ENCODE peak calls at places on chromosomes 13 and 19, in six cellular contexts. S, Y, W, K, X and D are unnamed samples. For H3K4me1, the result is how much of the 10 kb centered on the place peaks cover.

GRCh38 chr19:44618640-44619357 is 5.4 kb downstream of the IGSF23 start:
- DNase-seq in S (no peak), Y (no peak), W (no peak), K (no peak), X (no peak), D (no peak)

GRCh38 chr13:26806891-26807290 is 46.3 kb upstream of the GPR12 start:
- DNase-seq in S (no peak), Y (no peak), W (no peak), K (no peak), X (no peak), D (no peak)

GRCh38 chr13:64154514-64154913 is 2738.9 kb upstream of the PCDH20 start:
- DNase-seq in S (no peak), Y (no peak), W (no peak), K (no peak), X (no peak), D (no peak)

GRCh38 chr19:24033962-24034342 is 53.0 kb upstream of the ZNF254 start:
- DNase-seq in S (peak), Y (no peak), W (peak), K (peak), X (peak), D (peak)

GRCh38 chr13:109151255-109151654 is 521.8 kb downstream of the MYO16 start:
- DNase-seq in S (no peak), Y (no peak), W (no peak), K (no peak), X (no peak), D (no peak)

GRCh38 chr13:89966524-89966923 is 1381.0 kb upstream of the MIR17HG start:
- DNase-seq in S (no peak), Y (peak), W (no peak), K (no peak), X (no peak), D (no peak)

GRCh38 chr13:109203587-109203986 is 574.2 kb downstream of the MYO16 start:
- DNase-seq in S (no peak), Y (no peak), W (no peak), K (no peak), X (no peak), D (no peak)

GRCh38 chr13:29182216-29182615 is 362.1 kb downstream of the MTUS2 start:
- DNase-seq in S (no peak), Y (no peak), W (no peak), K (no peak), X (no peak), D (no peak)

GRCh38 chr19:41399091-41399490 is 1.5 kb downstream of the BCKDHA start:
- DNase-seq in S (no peak), Y (no peak), W (no peak), K (no peak), X (no peak), D (no peak)

GRCh38 chr13:51825165-51825592 is 19.8 kb downstream of the TMEM272 start:
- DNase-seq in S (no peak), Y (no peak), W (no peak), K (peak), X (no peak), D (no peak)

GRCh38 chr19:45705710-45706415 is 13.4 kb downstream of the QPCTL start:
- DNase-seq in S (no peak), Y (no peak), W (no peak), K (no peak), X (no peak), D (no peak)

GRCh38 chr13:52353116-52353718 is 52.8 kb downstream of the THSD1 start:
- DNase-seq in S (no peak), Y (no peak), W (no peak), K (no peak), X (no peak), D (no peak)

GRCh38 chr13:79776538-79776937 is 295.6 kb downstream of the NDFIP2 start:
- DNase-seq in S (peak), Y (no peak), W (no peak), K (no peak), X (no peak), D (no peak)

GRCh38 chr13:114079601-114080536 is 52.6 kb downstream of the RASA3 start:
- DNase-seq in S (peak), Y (no peak), W (no peak), K (no peak), X (peak), D (peak)

GRCh38 chr13:71169125-71169524 is 697.9 kb downstream of the DACH1 start:
- DNase-seq in S (no peak), Y (no peak), W (no peak), K (no peak), X (no peak), D (no peak)

GRCh38 chr19:10193666-10194499 is 870 bp downstream of the DNMT1 start:
- DNase-seq in S (peak), Y (peak), W (no peak), K (peak), X (peak), D (no peak)

GRCh38 chr19:39413903-39414608 is 1.6 kb downstream of the PLEKHG2 start:
- DNase-seq in S (peak), Y (no peak), W (no peak), K (no peak), X (no peak), D (no peak)

GRCh38 chr13:110714798-110715394 is 1.4 kb downstream of the ING1 start:
- DNase-seq in S (peak), Y (peak), W (no peak), K (peak), X (peak), D (peak)

GRCh38 chr13:68304287-68304893 is 1074.3 kb upstream of the PCDH9 start:
- DNase-seq in S (no peak), Y (no peak), W (no peak), K (peak), X (no peak), D (no peak)

GRCh38 chr13:113646376-113646775 is 11.6 kb downstream of the ATP4B start:
- DNase-seq in S (peak), Y (no peak), W (no peak), K (no peak), X (no peak), D (no peak)

GRCh38 chr19:49338691-49339363 is 3.6 kb downstream of the CD37 start:
- DNase-seq in S (peak), Y (peak), W (peak), K (peak), X (peak), D (peak)

GRCh38 chr13:79171131-79172061 is 234.7 kb downstream of the RBM26 start:
- DNase-seq in S (no peak), Y (peak), W (no peak), K (no peak), X (no peak), D (no peak)

GRCh38 chr19:54952591-54953344 is 5.4 kb upstream of the NLRP7 start:
- DNase-seq in S (no peak), Y (no peak), W (no peak), K (no peak), X (no peak), D (peak)

DNA sequence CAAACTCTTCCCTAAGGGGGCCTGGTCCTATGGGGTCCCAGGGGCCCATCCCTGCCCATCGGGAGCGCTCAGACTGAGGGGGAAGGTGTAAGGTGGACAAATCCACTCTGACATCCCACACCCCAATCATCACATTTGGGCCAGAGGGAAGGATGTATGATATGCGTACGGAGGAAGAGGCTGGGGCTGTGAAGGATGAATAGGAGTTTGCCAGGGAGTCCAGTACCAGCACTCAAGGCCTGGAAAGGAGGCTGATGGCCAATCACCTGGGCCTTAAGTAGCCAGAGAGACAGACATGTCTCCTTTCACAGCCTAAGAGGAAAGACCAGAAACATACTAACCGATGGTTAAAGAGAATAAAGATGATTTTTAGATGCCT is 14.9 kb downstream of the TJP3 start:
- DNase-seq in S (no peak), Y (no peak), W (no peak), K (no peak), X (no peak), D (no peak)
- H3K27ac ChIP-seq in S (peak), Y (no peak), W (no peak), K (no peak), X (no peak), D (no peak)

GRCh38 chr13:94112227-94112626 is 367.3 kb downstream of the DCT start:
- DNase-seq in S (no peak), Y (no peak), W (no peak), K (no peak), X (no peak), D (no peak)

GRCh38 chr13:94110011-94110410 is 369.5 kb downstream of the DCT start:
- DNase-seq in S (no peak), Y (no peak), W (no peak), K (no peak), X (no peak), D (no peak)

GRCh38 chr13:94114166-94114565 is 365.3 kb downstream of the DCT start:
- DNase-seq in S (no peak), Y (no peak), W (no peak), K (no peak), X (no peak), D (no peak)

GRCh38 chr13:94115054-94115453 is 364.4 kb downstream of the DCT start:
- DNase-seq in S (no peak), Y (no peak), W (no peak), K (no peak), X (no peak), D (no peak)

DNA sequence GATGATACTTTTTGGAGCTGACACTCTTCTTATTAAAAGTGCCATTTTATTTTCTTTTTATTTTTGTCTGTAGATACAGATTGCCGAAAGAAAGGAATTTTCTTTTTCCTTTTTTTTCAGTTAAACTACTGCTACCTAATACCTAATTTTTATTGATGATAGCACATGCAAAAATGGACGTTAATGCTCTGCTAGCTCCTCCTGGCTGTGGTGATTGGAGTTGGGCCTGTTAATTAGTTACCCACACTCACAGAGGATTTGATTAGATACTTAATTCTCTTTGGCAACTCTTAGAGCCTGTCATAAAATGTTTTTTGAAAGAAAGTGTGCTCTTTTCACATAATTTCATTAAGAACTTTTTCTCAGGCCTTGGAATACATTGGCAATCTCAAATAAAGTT is 366.8 kb downstream of the DCT start:
- DNase-seq in S (no peak), Y (no peak), W (no peak), K (no peak), X (no peak), D (no peak)
- TF ChIP-seq CTCF in S (no peak), Y (no peak), W (no peak), K (no peak), X (no peak), D (no peak)

DNA sequence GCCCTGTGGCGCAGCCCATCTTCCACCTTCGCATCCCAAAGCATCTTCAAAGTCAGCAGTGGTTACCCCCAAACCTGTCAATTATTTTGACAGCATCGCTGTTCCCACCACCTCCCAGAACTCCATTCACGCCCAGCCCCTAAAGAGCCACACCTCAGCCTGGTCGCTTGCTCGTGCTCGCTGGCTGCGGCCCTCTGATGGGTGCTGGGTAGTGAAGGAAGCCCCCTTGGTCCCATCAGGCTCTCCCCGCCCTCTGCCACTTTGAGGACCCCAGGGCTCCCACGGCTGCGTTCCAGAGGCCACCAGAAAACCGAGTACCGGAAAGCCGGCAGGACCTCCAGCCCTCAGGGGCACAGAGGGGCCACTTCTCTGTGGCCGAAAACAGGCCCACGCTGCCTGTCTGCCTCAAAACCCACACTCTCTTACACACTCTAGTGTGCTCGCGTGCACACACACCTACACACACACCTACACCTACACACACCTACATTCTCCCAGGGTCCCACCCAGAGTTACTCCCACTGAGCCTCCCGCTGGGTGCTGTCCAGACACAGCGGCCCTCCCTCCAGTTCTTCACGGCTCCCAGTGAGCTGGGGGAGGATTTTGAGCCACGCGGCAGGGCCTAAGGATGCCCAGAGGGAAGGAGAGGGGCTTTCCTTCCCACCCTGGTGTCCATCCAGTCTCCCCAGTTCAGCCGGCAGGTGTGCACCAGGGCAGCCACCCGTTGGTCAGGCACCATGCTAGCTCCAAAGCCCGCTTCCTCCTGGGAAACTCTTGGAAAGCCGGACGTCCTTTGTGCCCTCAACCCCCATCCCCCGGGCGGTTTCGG is 1.9 kb downstream of the VSTM2B start:
- DNase-seq in S (no peak), Y (no peak), W (no peak), K (no peak), X (no peak), D (no peak)
- H3K4me1 ChIP-seq in S (under half), Y (under half), W (half or more), K (under half), X (under half), D (under half)

DNA sequence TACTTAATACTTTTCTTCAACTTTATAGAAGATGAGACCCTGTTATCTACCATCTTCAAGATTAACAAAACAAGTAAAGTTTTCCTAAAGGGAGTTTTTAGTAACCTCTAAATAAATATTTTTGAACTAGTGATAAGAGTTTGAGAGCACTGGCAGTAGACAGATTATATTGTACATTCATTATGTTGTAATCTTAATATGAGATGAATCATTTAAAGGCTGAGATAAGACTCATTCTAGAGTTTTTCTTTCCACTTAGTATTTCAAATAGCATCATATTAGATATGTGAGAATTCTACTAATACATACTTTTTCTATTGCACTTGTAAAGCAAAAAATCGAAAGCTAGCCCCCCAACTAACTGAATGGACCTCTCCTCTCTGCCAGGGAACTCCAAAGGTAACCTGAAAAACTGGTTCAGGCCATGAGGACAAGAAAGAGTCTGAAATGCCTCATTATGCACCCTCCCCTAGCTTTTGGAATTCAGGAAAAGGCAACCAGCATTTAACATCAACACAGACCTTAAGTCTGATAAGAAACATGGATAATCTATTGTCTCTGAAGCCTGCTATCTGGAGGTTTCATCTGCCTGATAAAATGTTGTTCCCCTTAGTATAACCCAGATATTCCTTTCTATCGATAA is 875.4 kb upstream of the SLC10A2 start:
- DNase-seq in S (no peak), Y (no peak), W (no peak), K (no peak), X (no peak), D (no peak)
- H3K27ac ChIP-seq in S (no peak), Y (no peak), W (no peak), K (no peak), X (no peak), D (no peak)